ENCODE peak calls at places on chromosomes 7 and 10, in seven cellular contexts. O is hepatocyte, Q is HCEC 1CT, R is AG10803, L is GM04504, M is AG09319, S is ELR. Y is an unnamed sample.

GRCh38 chr7:155918720-155919399 is 106.6 kb upstream of the SHH start:
- DNase-seq in O (peak; percentile 84), Q (no peak), R (no peak), L (no peak), M (no peak), S (peak; percentile 63), Y (no peak)

GRCh38 chr7:35248576-35249536 is 5.0 kb downstream of the TBX20 start:
- DNase-seq in O (no peak), Q (no peak), R (no peak), L (no peak), M (no peak), S (no peak), Y (peak; percentile 72)

GRCh38 chr7:84529480-84530205 is 335.1 kb upstream of the SEMA3A start:
- DNase-seq in O (peak; percentile 69), Q (peak; percentile 59), R (peak; percentile 93), L (peak; percentile 84), M (peak; percentile 94), S (peak; percentile 90), Y (peak; percentile 37)

GRCh38 chr10:38025283-38025682 is 14.8 kb downstream of the ZNF33A start:
- DNase-seq in O (no peak), Q (no peak), R (no peak), L (no peak), M (no peak), S (no peak), Y (no peak)

GRCh38 chr10:69426376-69426727 is 9.6 kb upstream of the TACR2 start:
- DNase-seq in O (no peak), Q (no peak), R (no peak), L (no peak), M (no peak), S (no peak), Y (no peak)

GRCh38 chr10:122911889-122912484 is 1.6 kb downstream of the FAM24A start:
- DNase-seq in O (peak; percentile 76), Q (peak; percentile 25), R (peak; percentile 28), L (peak; percentile 12), M (no peak), S (peak; percentile 56), Y (peak; percentile 81)

GRCh38 chr10:110852255-110852896 is 19.4 kb upstream of the PDCD4 start:
- DNase-seq in O (peak; percentile 78), Q (no peak), R (no peak), L (no peak), M (no peak), S (peak; percentile 70), Y (peak; percentile 72)

GRCh38 chr7:40058636-40059035 is 75.8 kb downstream of the MPLKIP start:
- DNase-seq in O (no peak), Q (no peak), R (peak; percentile 3), L (no peak), M (no peak), S (peak; percentile 5), Y (no peak)

GRCh38 chr10:1142596-1142995 is 86.4 kb downstream of the WDR37 start:
- DNase-seq in O (no peak), Q (no peak), R (no peak), L (no peak), M (no peak), S (peak; percentile 13), Y (no peak)

GRCh38 chr10:34507217-34507616 is 307.9 kb downstream of the PARD3 start:
- DNase-seq in O (no peak), Q (no peak), R (no peak), L (no peak), M (no peak), S (no peak), Y (peak; percentile 64)

GRCh38 chr10:629186-629998 is 60.1 kb downstream of the DIP2C start:
- DNase-seq in O (no peak), Q (no peak), R (no peak), L (no peak), M (no peak), S (no peak), Y (no peak)

GRCh38 chr7:46168671-46169383 is 247.8 kb upstream of the IGFBP3 start:
- DNase-seq in O (no peak), Q (no peak), R (no peak), L (no peak), M (no peak), S (peak; percentile 50), Y (no peak)

GRCh38 chr7:105585850-105586500 is 4.7 kb upstream of the EFCAB10 start:
- DNase-seq in O (no peak), Q (no peak), R (no peak), L (no peak), M (no peak), S (no peak), Y (no peak)

GRCh38 chr10:18400201-18400910 is 251.0 kb downstream of the NSUN6 start:
- DNase-seq in O (peak; percentile 76), Q (no peak), R (no peak), L (no peak), M (no peak), S (no peak), Y (peak; percentile 55)

GRCh38 chr10:132575320-132576201 is 38.0 kb downstream of the INPP5A start:
- DNase-seq in O (peak; percentile 60), Q (peak; percentile 11), R (peak; percentile 47), L (no peak), M (peak; percentile 52), S (peak; percentile 58), Y (no peak)

GRCh38 chr10:16459428-16459939 is 22.7 kb downstream of the PTER start:
- DNase-seq in O (no peak), Q (no peak), R (no peak), L (no peak), M (no peak), S (no peak), Y (no peak)

GRCh38 chr7:36762394-36762793 is 38.1 kb upstream of the AOAH start:
- DNase-seq in O (no peak), Q (no peak), R (no peak), L (no peak), M (no peak), S (no peak), Y (no peak)

GRCh38 chr10:65377687-65378086 is 1548.1 kb upstream of the LRRTM3 start:
- DNase-seq in O (no peak), Q (no peak), R (no peak), L (no peak), M (no peak), S (no peak), Y (peak; percentile 84)

GRCh38 chr10:123868058-123868995 is 23.3 kb downstream of the CPXM2 start:
- DNase-seq in O (peak; percentile 69), Q (no peak), R (no peak), L (no peak), M (no peak), S (no peak), Y (no peak)

GRCh38 chr7:74032191-74032490 is 4.2 kb downstream of the ELN start:
- DNase-seq in O (no peak), Q (peak; percentile 12), R (peak; percentile 92), L (peak; percentile 67), M (peak; percentile 69), S (no peak), Y (no peak)

GRCh38 chr10:23754179-23754578 is 315.3 kb downstream of the OTUD1 start:
- DNase-seq in O (no peak), Q (no peak), R (no peak), L (no peak), M (no peak), S (no peak), Y (peak; percentile 5)

GRCh38 chr10:51103818-51104217 is 29.5 kb downstream of the PRKG1 start:
- DNase-seq in O (no peak), Q (peak; percentile 68), R (no peak), L (no peak), M (no peak), S (peak; percentile 59), Y (no peak)

GRCh38 chr10:70773965-70774809 is 11.0 kb downstream of the TBATA start:
- DNase-seq in O (no peak), Q (no peak), R (no peak), L (no peak), M (no peak), S (no peak), Y (no peak)

GRCh38 chr7:156232931-156233705 is 407.5 kb upstream of the RNF32 start:
- DNase-seq in O (no peak), Q (no peak), R (no peak), L (no peak), M (no peak), S (no peak), Y (no peak)